ENCODE peak calls at places on chromosomes 6 and 20, in nine cellular contexts. G, A, F, I, V, P, Z, E and M are unnamed samples.

GRCh38 chr6:159104163-159104885 is 59.5 kb upstream of the TAGAP start:
- DNase-seq in V (peak; percentile 32), Z (peak; percentile 77), P (no peak), G (peak; percentile 33), A (peak; percentile 66), F (peak; percentile 64), E (no peak), I (peak; percentile 58), M (no peak)

GRCh38 chr6:12815884-12816600 is 99.5 kb downstream of the PHACTR1 start:
- DNase-seq in I (no peak), E (no peak), P (no peak), V (no peak), A (no peak), F (no peak), Z (no peak), G (no peak), M (no peak)

GRCh38 chr20:47675190-47676142 is 109.8 kb downstream of the SULF2 start:
- DNase-seq in A (no peak), E (no peak), G (no peak), Z (no peak), V (no peak), P (no peak), I (no peak), F (no peak), M (no peak)

GRCh38 chr20:38853759-38854158 is 48.3 kb downstream of the PPP1R16B start:
- DNase-seq in P (no peak), F (no peak), I (no peak), V (no peak), Z (no peak), A (no peak), E (no peak), G (no peak), M (no peak)

GRCh38 chr6:154937306-154938244 is 57.5 kb upstream of the TIAM2 start:
- DNase-seq in Z (no peak), F (no peak), I (no peak), G (no peak), E (no peak), P (no peak), A (no peak), V (no peak), M (no peak)

GRCh38 chr6:142685852-142686718 is 258.9 kb downstream of the HIVEP2 start:
- DNase-seq in I (no peak), Z (no peak), E (no peak), G (no peak), F (no peak), P (no peak), V (no peak), A (no peak), M (peak; percentile 28)

GRCh38 chr6:70849348-70850069 is 107.4 kb downstream of the B3GAT2 start:
- DNase-seq in G (no peak), E (no peak), A (no peak), Z (no peak), V (no peak), F (peak; percentile 21), I (no peak), P (no peak), M (no peak)

GRCh38 chr6:49430866-49431265 is 32.2 kb downstream of the MMUT start:
- DNase-seq in E (no peak), F (no peak), A (no peak), P (no peak), Z (no peak), I (no peak), G (no peak), V (no peak), M (no peak)

GRCh38 chr20:19433371-19434316 is 221.2 kb downstream of the SLC24A3 start:
- DNase-seq in I (no peak), A (peak; percentile 33), E (no peak), Z (no peak), V (no peak), P (no peak), G (no peak), F (peak; percentile 20), M (no peak)

GRCh38 chr6:158060447-158061360 is 79.0 kb downstream of the SYNJ2 start:
- DNase-seq in G (peak; percentile 9), E (peak; percentile 88), P (peak; percentile 49), A (no peak), F (peak; percentile 94), V (no peak), Z (no peak), I (peak; percentile 83), M (peak; percentile 62)